ENCODE peak calls at places on chromosomes 5 and 9, in ten cellular contexts. One of them, this sample, is unnamed.

GRCh38 chr9:132383462-132383883 is 23.2 kb downstream of the TTF1 start:
- DNase-seq in bronchial epithelial cell: no peak
- DNase-seq in endothelial cell of umbilical vein: no peak
- DNase-seq in HCT116: no peak
- DNase-seq in Peyer's patch: no peak
- DNase-seq in fibroblast of pulmonary artery: no peak
- DNase-seq in CD8-positive, alpha-beta T cell: no peak
- DNase-seq in foreskin fibroblast: no peak
- DNase-seq in A549: no peak
- DNase-seq in AG04449: no peak
- DNase-seq in this sample: no peak

GRCh38 chr5:179237770-179238627 is 107.3 kb downstream of the ADAMTS2 start:
- DNase-seq in bronchial epithelial cell: no peak
- DNase-seq in endothelial cell of umbilical vein: no peak
- DNase-seq in HCT116: no peak
- DNase-seq in Peyer's patch: peak; percentile 40
- DNase-seq in fibroblast of pulmonary artery: no peak
- DNase-seq in CD8-positive, alpha-beta T cell: peak; percentile 37
- DNase-seq in foreskin fibroblast: no peak
- DNase-seq in A549: no peak
- DNase-seq in AG04449: no peak
- DNase-seq in this sample: no peak

GRCh38 chr5:136215812-136216211 is 22.9 kb upstream of the SMIM32 start:
- DNase-seq in bronchial epithelial cell: no peak
- DNase-seq in endothelial cell of umbilical vein: no peak
- DNase-seq in HCT116: no peak
- DNase-seq in Peyer's patch: no peak
- DNase-seq in fibroblast of pulmonary artery: no peak
- DNase-seq in CD8-positive, alpha-beta T cell: no peak
- DNase-seq in foreskin fibroblast: no peak
- DNase-seq in A549: no peak
- DNase-seq in AG04449: no peak
- DNase-seq in this sample: no peak

GRCh38 chr5:15929616-15930303 is 249.8 kb downstream of the MARCHF11 start:
- DNase-seq in bronchial epithelial cell: no peak
- DNase-seq in endothelial cell of umbilical vein: no peak
- DNase-seq in HCT116: no peak
- DNase-seq in Peyer's patch: no peak
- DNase-seq in fibroblast of pulmonary artery: peak; percentile 79
- DNase-seq in CD8-positive, alpha-beta T cell: no peak
- DNase-seq in foreskin fibroblast: peak; percentile 72
- DNase-seq in A549: no peak
- DNase-seq in AG04449: peak; percentile 65
- DNase-seq in this sample: no peak

GRCh38 chr9:108663381-108663876 is 192.4 kb downstream of the ACTL7B start:
- DNase-seq in bronchial epithelial cell: peak; percentile 28
- DNase-seq in endothelial cell of umbilical vein: no peak
- DNase-seq in HCT116: no peak
- DNase-seq in Peyer's patch: no peak
- DNase-seq in fibroblast of pulmonary artery: no peak
- DNase-seq in CD8-positive, alpha-beta T cell: no peak
- DNase-seq in foreskin fibroblast: no peak
- DNase-seq in A549: no peak
- DNase-seq in AG04449: no peak
- DNase-seq in this sample: no peak

GRCh38 chr9:77307166-77307565 is 129.8 kb downstream of the VPS13A start:
- DNase-seq in bronchial epithelial cell: peak; percentile 58
- DNase-seq in endothelial cell of umbilical vein: no peak
- DNase-seq in HCT116: no peak
- DNase-seq in Peyer's patch: no peak
- DNase-seq in fibroblast of pulmonary artery: no peak
- DNase-seq in CD8-positive, alpha-beta T cell: no peak
- DNase-seq in foreskin fibroblast: no peak
- DNase-seq in A549: no peak
- DNase-seq in AG04449: no peak
- DNase-seq in this sample: no peak

GRCh38 chr5:122941737-122942136 is 94.8 kb downstream of the PPIC start:
- DNase-seq in bronchial epithelial cell: no peak
- DNase-seq in endothelial cell of umbilical vein: no peak
- DNase-seq in HCT116: no peak
- DNase-seq in Peyer's patch: no peak
- DNase-seq in fibroblast of pulmonary artery: no peak
- DNase-seq in CD8-positive, alpha-beta T cell: no peak
- DNase-seq in foreskin fibroblast: no peak
- DNase-seq in A549: no peak
- DNase-seq in AG04449: no peak
- DNase-seq in this sample: no peak

GRCh38 chr5:72378636-72379289 is 58.6 kb downstream of the PTCD2 start:
- DNase-seq in bronchial epithelial cell: peak; percentile 93
- DNase-seq in endothelial cell of umbilical vein: peak; percentile 96
- DNase-seq in HCT116: no peak
- DNase-seq in Peyer's patch: no peak
- DNase-seq in fibroblast of pulmonary artery: peak; percentile 95
- DNase-seq in CD8-positive, alpha-beta T cell: no peak
- DNase-seq in foreskin fibroblast: peak; percentile 84
- DNase-seq in A549: peak; percentile 54
- DNase-seq in AG04449: no peak
- DNase-seq in this sample: no peak

GRCh38 chr5:168296687-168297086 is 5.2 kb downstream of the WWC1 start:
- DNase-seq in bronchial epithelial cell: no peak
- DNase-seq in endothelial cell of umbilical vein: no peak
- DNase-seq in HCT116: no peak
- DNase-seq in Peyer's patch: no peak
- DNase-seq in fibroblast of pulmonary artery: no peak
- DNase-seq in CD8-positive, alpha-beta T cell: no peak
- DNase-seq in foreskin fibroblast: no peak
- DNase-seq in A549: no peak
- DNase-seq in AG04449: no peak
- DNase-seq in this sample: no peak

GRCh38 chr5:16897284-16897704 is 38.8 kb downstream of the MYO10 start:
- DNase-seq in bronchial epithelial cell: no peak
- DNase-seq in endothelial cell of umbilical vein: no peak
- DNase-seq in HCT116: no peak
- DNase-seq in Peyer's patch: no peak
- DNase-seq in fibroblast of pulmonary artery: peak; percentile 74
- DNase-seq in CD8-positive, alpha-beta T cell: no peak
- DNase-seq in foreskin fibroblast: no peak
- DNase-seq in A549: peak; percentile 75
- DNase-seq in AG04449: no peak
- DNase-seq in this sample: peak; percentile 60

GRCh38 chr9:14219865-14220655 is 93.9 kb downstream of the NFIB start:
- DNase-seq in bronchial epithelial cell: no peak
- DNase-seq in endothelial cell of umbilical vein: no peak
- DNase-seq in HCT116: no peak
- DNase-seq in Peyer's patch: no peak
- DNase-seq in fibroblast of pulmonary artery: peak; percentile 63
- DNase-seq in CD8-positive, alpha-beta T cell: no peak
- DNase-seq in foreskin fibroblast: no peak
- DNase-seq in A549: no peak
- DNase-seq in AG04449: no peak
- DNase-seq in this sample: no peak

GRCh38 chr9:99666571-99666970 is 155.1 kb upstream of the NR4A3 start:
- DNase-seq in bronchial epithelial cell: no peak
- DNase-seq in endothelial cell of umbilical vein: no peak
- DNase-seq in HCT116: no peak
- DNase-seq in Peyer's patch: no peak
- DNase-seq in fibroblast of pulmonary artery: no peak
- DNase-seq in CD8-positive, alpha-beta T cell: no peak
- DNase-seq in foreskin fibroblast: no peak
- DNase-seq in A549: no peak
- DNase-seq in AG04449: no peak
- DNase-seq in this sample: no peak

GRCh38 chr9:134597957-134598883 is 43.4 kb upstream of the COL5A1 start:
- DNase-seq in bronchial epithelial cell: no peak
- DNase-seq in endothelial cell of umbilical vein: no peak
- DNase-seq in HCT116: no peak
- DNase-seq in Peyer's patch: no peak
- DNase-seq in fibroblast of pulmonary artery: no peak
- DNase-seq in CD8-positive, alpha-beta T cell: peak; percentile 25
- DNase-seq in foreskin fibroblast: no peak
- DNase-seq in A549: no peak
- DNase-seq in AG04449: no peak
- DNase-seq in this sample: peak; percentile 28

GRCh38 chr9:70510157-70510770 is 95.8 kb upstream of the KLF9 start:
- DNase-seq in bronchial epithelial cell: peak; percentile 29
- DNase-seq in endothelial cell of umbilical vein: peak; percentile 46
- DNase-seq in HCT116: peak; percentile 24
- DNase-seq in Peyer's patch: peak; percentile 62
- DNase-seq in fibroblast of pulmonary artery: peak; percentile 40
- DNase-seq in CD8-positive, alpha-beta T cell: no peak
- DNase-seq in foreskin fibroblast: no peak
- DNase-seq in A549: peak; percentile 20
- DNase-seq in AG04449: no peak
- DNase-seq in this sample: peak; percentile 32

GRCh38 chr5:81232449-81233079 is 558 bp upstream of the CKMT2 start:
- DNase-seq in bronchial epithelial cell: no peak
- DNase-seq in endothelial cell of umbilical vein: no peak
- DNase-seq in HCT116: no peak
- DNase-seq in Peyer's patch: no peak
- DNase-seq in fibroblast of pulmonary artery: peak; percentile 36
- DNase-seq in CD8-positive, alpha-beta T cell: no peak
- DNase-seq in foreskin fibroblast: peak; percentile 54
- DNase-seq in A549: no peak
- DNase-seq in AG04449: no peak
- DNase-seq in this sample: no peak

DNA sequence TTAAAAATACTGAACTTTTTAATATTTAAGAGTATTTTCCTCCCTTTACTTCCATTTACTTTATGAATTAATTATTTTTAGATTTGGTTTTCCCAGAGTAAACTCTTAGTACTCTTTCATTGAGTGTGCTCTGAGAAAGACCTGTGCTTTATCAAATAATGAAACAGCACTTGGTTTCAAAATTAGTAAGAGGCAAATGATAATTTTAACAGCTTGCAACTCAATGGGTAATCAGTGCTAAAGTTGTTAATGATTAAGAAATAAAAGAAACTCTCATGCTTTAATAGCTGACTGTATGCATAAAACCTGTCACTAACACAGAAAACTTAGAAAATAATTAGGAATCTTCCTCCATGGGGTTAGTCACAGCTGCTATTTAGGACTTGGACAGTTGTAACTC is 244.4 kb downstream of the RFX3 start:
- DNase-seq in bronchial epithelial cell: no peak
- DNase-seq in endothelial cell of umbilical vein: no peak
- DNase-seq in HCT116: no peak
- DNase-seq in Peyer's patch: no peak
- DNase-seq in fibroblast of pulmonary artery: no peak
- DNase-seq in CD8-positive, alpha-beta T cell: no peak
- DNase-seq in foreskin fibroblast: no peak
- DNase-seq in A549: no peak
- DNase-seq in AG04449: no peak
- DNase-seq in this sample: no peak
- H3K4me3 ChIP-seq in bronchial epithelial cell: no peak overlapping the region
- H3K4me3 ChIP-seq in endothelial cell of umbilical vein: no peak overlapping the region
- H3K4me3 ChIP-seq in HCT116: no peak overlapping the region
- H3K4me3 ChIP-seq in Peyer's patch: no peak overlapping the region
- H3K4me3 ChIP-seq in fibroblast of pulmonary artery: no peak overlapping the region
- H3K4me3 ChIP-seq in CD8-positive, alpha-beta T cell: no peak overlapping the region
- H3K4me3 ChIP-seq in foreskin fibroblast: no peak overlapping the region
- H3K4me3 ChIP-seq in A549: no peak overlapping the region
- H3K4me3 ChIP-seq in AG04449: no peak overlapping the region
- H3K4me3 ChIP-seq in this sample: no peak overlapping the region

GRCh38 chr5:154712518-154713437 is 42.4 kb upstream of the LARP1 start:
- DNase-seq in bronchial epithelial cell: peak; percentile 72
- DNase-seq in endothelial cell of umbilical vein: no peak
- DNase-seq in HCT116: peak; percentile 46
- DNase-seq in Peyer's patch: peak; percentile 83
- DNase-seq in fibroblast of pulmonary artery: no peak
- DNase-seq in CD8-positive, alpha-beta T cell: no peak
- DNase-seq in foreskin fibroblast: no peak
- DNase-seq in A549: no peak
- DNase-seq in AG04449: no peak
- DNase-seq in this sample: no peak
- H3K4me3 ChIP-seq in bronchial epithelial cell: peak overlapping the region; percentile 13
- H3K4me3 ChIP-seq in endothelial cell of umbilical vein: no peak overlapping the region
- H3K4me3 ChIP-seq in HCT116: peak overlapping the region; percentile 55
- H3K4me3 ChIP-seq in Peyer's patch: no peak overlapping the region
- H3K4me3 ChIP-seq in fibroblast of pulmonary artery: no peak overlapping the region
- H3K4me3 ChIP-seq in CD8-positive, alpha-beta T cell: no peak overlapping the region
- H3K4me3 ChIP-seq in foreskin fibroblast: no peak overlapping the region
- H3K4me3 ChIP-seq in A549: no peak overlapping the region
- H3K4me3 ChIP-seq in AG04449: no peak overlapping the region
- H3K4me3 ChIP-seq in this sample: no peak overlapping the region

GRCh38 chr9:101270325-101270701 is 114.5 kb downstream of the BAAT start:
- DNase-seq in bronchial epithelial cell: peak; percentile 59
- DNase-seq in endothelial cell of umbilical vein: no peak
- DNase-seq in HCT116: no peak
- DNase-seq in Peyer's patch: no peak
- DNase-seq in fibroblast of pulmonary artery: peak; percentile 1
- DNase-seq in CD8-positive, alpha-beta T cell: no peak
- DNase-seq in foreskin fibroblast: no peak
- DNase-seq in A549: no peak
- DNase-seq in AG04449: no peak
- DNase-seq in this sample: no peak
- H3K4me3 ChIP-seq in bronchial epithelial cell: no peak overlapping the region
- H3K4me3 ChIP-seq in endothelial cell of umbilical vein: no peak overlapping the region
- H3K4me3 ChIP-seq in HCT116: no peak overlapping the region
- H3K4me3 ChIP-seq in Peyer's patch: no peak overlapping the region
- H3K4me3 ChIP-seq in fibroblast of pulmonary artery: no peak overlapping the region
- H3K4me3 ChIP-seq in CD8-positive, alpha-beta T cell: no peak overlapping the region
- H3K4me3 ChIP-seq in foreskin fibroblast: no peak overlapping the region
- H3K4me3 ChIP-seq in A549: no peak overlapping the region
- H3K4me3 ChIP-seq in AG04449: no peak overlapping the region
- H3K4me3 ChIP-seq in this sample: no peak overlapping the region

GRCh38 chr5:138275379-138275782 is 960 bp upstream of the GFRA3 start:
- DNase-seq in bronchial epithelial cell: no peak
- DNase-seq in endothelial cell of umbilical vein: no peak
- DNase-seq in HCT116: no peak
- DNase-seq in Peyer's patch: no peak
- DNase-seq in fibroblast of pulmonary artery: no peak
- DNase-seq in CD8-positive, alpha-beta T cell: no peak
- DNase-seq in foreskin fibroblast: no peak
- DNase-seq in A549: no peak
- DNase-seq in AG04449: no peak
- DNase-seq in this sample: no peak

GRCh38 chr5:138272681-138273080 is 1.7 kb downstream of the GFRA3 start:
- DNase-seq in bronchial epithelial cell: no peak
- DNase-seq in endothelial cell of umbilical vein: no peak
- DNase-seq in HCT116: no peak
- DNase-seq in Peyer's patch: no peak
- DNase-seq in fibroblast of pulmonary artery: no peak
- DNase-seq in CD8-positive, alpha-beta T cell: no peak
- DNase-seq in foreskin fibroblast: no peak
- DNase-seq in A549: no peak
- DNase-seq in AG04449: no peak
- DNase-seq in this sample: no peak

GRCh38 chr5:138275895-138276294 is 1.5 kb upstream of the GFRA3 start:
- DNase-seq in bronchial epithelial cell: no peak
- DNase-seq in endothelial cell of umbilical vein: no peak
- DNase-seq in HCT116: no peak
- DNase-seq in Peyer's patch: no peak
- DNase-seq in fibroblast of pulmonary artery: no peak
- DNase-seq in CD8-positive, alpha-beta T cell: no peak
- DNase-seq in foreskin fibroblast: no peak
- DNase-seq in A549: no peak
- DNase-seq in AG04449: no peak
- DNase-seq in this sample: no peak

GRCh38 chr5:138274189-138274853 is at the start of gene GFRA3:
- DNase-seq in bronchial epithelial cell: no peak
- DNase-seq in endothelial cell of umbilical vein: no peak
- DNase-seq in HCT116: no peak
- DNase-seq in Peyer's patch: no peak
- DNase-seq in fibroblast of pulmonary artery: peak; percentile 7
- DNase-seq in CD8-positive, alpha-beta T cell: no peak
- DNase-seq in foreskin fibroblast: no peak
- DNase-seq in A549: no peak
- DNase-seq in AG04449: no peak
- DNase-seq in this sample: peak; percentile 66

GRCh38 chr5:138273834-138274188 is 610 bp downstream of the GFRA3 start:
- DNase-seq in bronchial epithelial cell: no peak
- DNase-seq in endothelial cell of umbilical vein: no peak
- DNase-seq in HCT116: no peak
- DNase-seq in Peyer's patch: no peak
- DNase-seq in fibroblast of pulmonary artery: no peak
- DNase-seq in CD8-positive, alpha-beta T cell: no peak
- DNase-seq in foreskin fibroblast: no peak
- DNase-seq in A549: no peak
- DNase-seq in AG04449: no peak
- DNase-seq in this sample: no peak
- H3K4me3 ChIP-seq in bronchial epithelial cell: peak overlapping the region; percentile 20
- H3K4me3 ChIP-seq in endothelial cell of umbilical vein: no peak overlapping the region
- H3K4me3 ChIP-seq in HCT116: no peak overlapping the region
- H3K4me3 ChIP-seq in Peyer's patch: no peak overlapping the region
- H3K4me3 ChIP-seq in fibroblast of pulmonary artery: peak overlapping the region; percentile 39
- H3K4me3 ChIP-seq in CD8-positive, alpha-beta T cell: no peak overlapping the region
- H3K4me3 ChIP-seq in foreskin fibroblast: peak overlapping the region; percentile 29
- H3K4me3 ChIP-seq in A549: no peak overlapping the region
- H3K4me3 ChIP-seq in AG04449: peak overlapping the region; percentile 43
- H3K4me3 ChIP-seq in this sample: peak overlapping the region; percentile 58